ENCODE peak calls at places on chromosomes 5 and 9, in seven cellular contexts. K is stimulated activated CD8-positive, alpha-beta memory T cell treated with anti-CD3 and anti-CD28 coated beads, Interleukin-4, amount 100 ng/mL, for 24 hours; F is thyroid gland; R is NCI-H82; G is GDM1; U is lower leg skin; X is NCI-H748 treated with DMSO at 0.1 percent for 48 hours. O is an unnamed sample.
A peak's percentile ranks its signal among the peaks of the same experiment; 100 is the strongest.

GRCh38 chr5:76473676-76474075 is 70.6 kb downstream of the IQGAP2 start:
- DNase-seq in F (no peak), X (no peak), U (no peak), G (no peak), R (no peak), K (peak; percentile 36), O (no peak)

GRCh38 chr9:5500441-5501235 is 9.7 kb upstream of the PDCD1LG2 start:
- DNase-seq in K (no peak), F (no peak), U (peak; percentile 41), R (no peak), G (no peak), X (no peak), O (peak; percentile 34)

GRCh38 chr5:173963107-173963506 is 25.9 kb upstream of the C5orf47 start:
- DNase-seq in R (peak; percentile 29), G (no peak), K (no peak), X (peak; percentile 36), U (no peak), F (no peak), O (no peak)

GRCh38 chr5:80764786-80765185 is 110.0 kb upstream of the DHFR start:
- DNase-seq in X (no peak), U (no peak), K (no peak), G (no peak), F (peak; percentile 9), R (no peak), O (no peak)

GRCh38 chr5:16051246-16051645 is 128.3 kb downstream of the MARCHF11 start:
- DNase-seq in G (no peak), U (no peak), K (no peak), X (no peak), F (no peak), R (no peak), O (no peak)

GRCh38 chr5:140116716-140117115 is 2.8 kb downstream of the PURA start:
- DNase-seq in G (no peak), U (no peak), R (peak; percentile 49), X (no peak), K (no peak), F (no peak), O (no peak)

GRCh38 chr5:167897371-167897770 is 394.1 kb upstream of the WWC1 start:
- DNase-seq in K (no peak), F (no peak), X (no peak), U (no peak), G (no peak), R (no peak), O (no peak)

GRCh38 chr5:134584662-134585061 is 48.0 kb downstream of the SAR1B start:
- DNase-seq in R (no peak), X (no peak), K (no peak), G (no peak), U (no peak), F (no peak), O (no peak)

GRCh38 chr9:126625329-126626116 is 11.8 kb downstream of the LMX1B start:
- DNase-seq in K (no peak), F (no peak), X (peak; percentile 20), U (no peak), R (no peak), G (no peak), O (no peak)

GRCh38 chr9:111566234-111566633 is 33.2 kb downstream of the PTGR1 start:
- DNase-seq in R (no peak), K (no peak), G (no peak), U (peak; percentile 19), F (peak; percentile 47), X (no peak), O (no peak)

GRCh38 chr5:90940227-90940995 is 381.8 kb downstream of the ADGRV1 start:
- DNase-seq in R (peak; percentile 51), U (no peak), G (no peak), F (peak; percentile 78), X (peak; percentile 94), K (peak; percentile 12), O (no peak)

GRCh38 chr5:67201897-67202549 is 5.4 kb upstream of the CD180 start:
- DNase-seq in F (no peak), K (no peak), R (no peak), X (no peak), G (no peak), U (no peak), O (no peak)

GRCh38 chr9:8871396-8871795 is 1071.8 kb upstream of the DMAC1 start:
- DNase-seq in K (no peak), F (no peak), R (no peak), G (no peak), X (no peak), U (no peak), O (no peak)

GRCh38 chr5:74182603-74183002 is 457.9 kb downstream of the ENC1 start:
- DNase-seq in X (no peak), R (no peak), K (no peak), U (no peak), G (no peak), F (no peak), O (no peak)